ENCODE peak calls at places on chromosomes 4 and X, in five cellular contexts. V is mammary epithelial cell, Y is cardiac muscle cell, M is IMR-90, B is psoas muscle. R is an unnamed sample. For H3K4me1, the result is how much of the 10 kb centered on the place peaks cover.

GRCh38 chrX:55342533-55343501 is 78.1 kb upstream of the PAGE3 start:
- DNase-seq in M (no peak), B (no peak), Y (peak), V (peak), R (no peak)

GRCh38 chr4:145735330-145735638 is 55.3 kb downstream of the C4orf51 start:
- DNase-seq in Y (peak), B (no peak), V (peak), M (peak), R (no peak)

GRCh38 chr4:2871911-2872310 is 28.3 kb downstream of the ADD1 start:
- DNase-seq in M (no peak), Y (no peak), V (no peak), B (no peak), R (no peak)

GRCh38 chr4:143773998-143774898 is 73.8 kb upstream of the FREM3 start:
- DNase-seq in Y (peak), B (no peak), M (peak), V (peak), R (no peak)

GRCh38 chr4:37584087-37584486 is 102.1 kb downstream of the RELL1 start:
- DNase-seq in Y (no peak), V (no peak), B (no peak), M (no peak), R (no peak)

GRCh38 chr4:68218044-68218443 is 27.4 kb downstream of the TMPRSS11B start:
- DNase-seq in Y (no peak), B (no peak), M (no peak), V (peak), R (no peak)

GRCh38 chr4:71752383-71753042 is 31.4 kb downstream of the GC start:
- DNase-seq in Y (no peak), B (no peak), M (no peak), V (no peak), R (no peak)

GRCh38 chr4:181548873-181549541 is 694.2 kb upstream of the TENM3 start:
- DNase-seq in Y (peak), B (no peak), M (peak), V (peak), R (no peak)

GRCh38 chrX:119541188-119541587 is 24.0 kb downstream of the STEEP1 start:
- DNase-seq in Y (peak), V (no peak), M (peak), B (no peak), R (no peak)

GRCh38 chr4:157918036-157918832 is 254.6 kb downstream of the GASK1B start:
- DNase-seq in Y (no peak), V (no peak), M (no peak), B (no peak), R (no peak)

GRCh38 chrX:29580560-29580959 is 634.8 kb upstream of the MAGEB2 start:
- DNase-seq in V (no peak), Y (no peak), M (no peak), B (no peak), R (no peak)

GRCh38 chr4:126583509-126583908 is 1049.2 kb upstream of the INTU start:
- DNase-seq in Y (peak), V (peak), M (peak), B (no peak), R (no peak)

GRCh38 chr4:77994194-77994721 is 62.9 kb upstream of the FRAS1 start:
- DNase-seq in B (no peak), V (peak), Y (peak), M (peak), R (no peak)

GRCh38 chrX:74613350-74614192 is 853 bp downstream of the RLIM start:
- DNase-seq in V (peak), B (no peak), M (peak), Y (peak), R (no peak)

GRCh38 chr4:117771647-117772337 is 262.5 kb upstream of the NDST3 start:
- DNase-seq in M (no peak), Y (no peak), B (no peak), V (no peak), R (no peak)

GRCh38 chrX:43316161-43316560 is 339.9 kb upstream of the MAOA start:
- DNase-seq in V (no peak), B (no peak), M (no peak), Y (no peak), R (no peak)

GRCh38 chr4:142282870-142283431 is 563.1 kb downstream of the INPP4B start:
- DNase-seq in B (no peak), Y (peak), V (no peak), M (no peak), R (no peak)

GRCh38 chr4:99856166-99856565 is 38.1 kb downstream of the LAMTOR3 start:
- DNase-seq in Y (peak), V (peak), B (no peak), M (peak), R (no peak)

GRCh38 chrX:110412971-110413726 is 54.5 kb downstream of the RTL9 start:
- DNase-seq in B (peak), M (peak), V (peak), Y (peak), R (peak)

GRCh38 chrX:128020701-128021100 is 31.5 kb downstream of the ACTRT1 start:
- DNase-seq in V (peak), M (peak), B (no peak), Y (peak), R (no peak)

GRCh38 chr4:56042225-56042624 is 93.5 kb downstream of the CEP135 start:
- DNase-seq in M (no peak), Y (no peak), V (no peak), B (no peak), R (no peak)

GRCh38 chr4:7844247-7844991 is 95.2 kb downstream of the AFAP1 start:
- DNase-seq in B (peak), M (peak), V (peak), Y (peak), R (peak)

GRCh38 chr4:168257663-168258235 is 60.8 kb downstream of the DDX60 start:
- DNase-seq in V (no peak), M (no peak), B (no peak), Y (no peak), R (no peak)

GRCh38 chr4:121792966-121793365 is 8.2 kb upstream of the EXOSC9 start:
- DNase-seq in V (peak), M (no peak), B (no peak), Y (no peak), R (no peak)

GRCh38 chrX:134388161-134389109 is 71.5 kb upstream of the HPRT1 start:
- DNase-seq in B (no peak), Y (no peak), V (no peak), M (no peak), R (no peak)

GRCh38 chr4:179695175-179695574 is 2252.9 kb upstream of the AGA start:
- DNase-seq in B (no peak), V (peak), M (peak), Y (peak), R (no peak)

GRCh38 chrX:17878028-17878670 is 17.1 kb upstream of the RAI2 start:
- DNase-seq in Y (no peak), V (peak), M (no peak), B (no peak), R (no peak)

GRCh38 chr4:8900588-8900987 is 28.9 kb upstream of the HMX1 start:
- DNase-seq in V (no peak), Y (no peak), M (no peak), B (no peak), R (no peak)

GRCh38 chrX:18617351-18617750 is 54.6 kb downstream of the RS1 start:
- DNase-seq in B (no peak), Y (peak), M (peak), V (peak), R (no peak)

GRCh38 chr4:186146443-186146842 is 41.9 kb downstream of the FAM149A start:
- DNase-seq in V (no peak), Y (no peak), M (no peak), B (no peak), R (no peak)

GRCh38 chr4:186148335-186148975 is 42.9 kb upstream of the CYP4V2 start:
- DNase-seq in B (no peak), Y (no peak), M (no peak), V (no peak), R (no peak)

GRCh38 chr4:186150926-186151325 is 40.4 kb upstream of the CYP4V2 start:
- DNase-seq in B (no peak), Y (no peak), M (no peak), V (no peak), R (no peak)

GRCh38 chr4:186151499-186151898 is 39.9 kb upstream of the CYP4V2 start:
- DNase-seq in B (no peak), M (no peak), Y (no peak), V (no peak), R (no peak)

GRCh38 chr4:186149872-186150271 is 41.5 kb upstream of the CYP4V2 start:
- DNase-seq in V (no peak), M (no peak), B (peak), Y (peak), R (peak)
- TF ChIP-seq CTCF in V (peak), M (no peak), B (no peak), Y (peak), R (no peak)

GRCh38 chrX:72124540-72125201 is 7.0 kb downstream of the RTL5 start:
- DNase-seq in M (no peak), Y (no peak), B (no peak), V (no peak), R (no peak)

GRCh38 chrX:72126539-72127140 is 5.1 kb downstream of the RTL5 start:
- DNase-seq in V (peak), Y (peak), M (peak), B (peak), R (peak)

GRCh38 chrX:72125331-72126047 is 6.2 kb downstream of the RTL5 start:
- DNase-seq in Y (no peak), M (no peak), V (no peak), B (no peak), R (peak)

GRCh38 chrX:72127332-72127731 is 4.4 kb downstream of the RTL5 start:
- DNase-seq in V (no peak), Y (no peak), B (no peak), M (no peak), R (no peak)

DNA sequence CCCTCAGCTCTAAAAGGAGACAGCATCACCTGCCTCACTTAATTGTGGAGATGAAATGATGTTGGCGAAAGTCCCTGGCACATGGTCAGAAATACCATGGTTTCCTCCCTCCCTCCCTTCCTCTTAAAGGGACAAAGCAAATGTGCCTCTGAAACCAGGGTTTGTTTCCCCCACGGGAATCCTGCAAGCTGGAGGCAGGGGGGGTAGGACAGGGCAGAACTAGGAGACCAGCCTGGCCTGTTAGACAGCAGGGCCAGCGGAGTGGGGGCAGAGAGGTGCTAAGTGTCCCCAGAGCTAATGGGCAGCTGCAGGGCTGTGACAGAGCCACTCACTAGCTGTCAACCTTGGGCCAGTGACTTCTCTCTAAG is 5.7 kb downstream of the RTL5 start:
- DNase-seq in Y (peak), B (no peak), V (peak), M (no peak), R (peak)
- H3K4me1 ChIP-seq in Y (under half), B (under half), V (under half), M (under half), R (under half)

GRCh38 chr4:86484241-86484640 is 109.9 kb upstream of the PTPN13 start:
- DNase-seq in M (no peak), B (no peak), V (no peak), Y (no peak), R (no peak)

GRCh38 chr4:86487738-86488137 is 106.4 kb upstream of the PTPN13 start:
- DNase-seq in M (no peak), V (no peak), Y (no peak), B (no peak), R (no peak)

GRCh38 chr4:86481429-86481828 is 112.7 kb upstream of the PTPN13 start:
- DNase-seq in M (no peak), Y (no peak), B (no peak), V (no peak), R (no peak)

GRCh38 chr4:86482296-86482695 is 111.8 kb upstream of the PTPN13 start:
- DNase-seq in M (no peak), B (no peak), V (no peak), Y (no peak), R (no peak)

GRCh38 chr4:86482851-86483490 is 111.1 kb upstream of the PTPN13 start:
- DNase-seq in V (no peak), M (no peak), Y (peak), B (no peak), R (no peak)
- TF ChIP-seq CTCF in V (peak), M (peak), Y (peak), B (no peak), R (no peak)

GRCh38 chr4:183812567-183812966 is 92.5 kb upstream of the STOX2 start:
- DNase-seq in Y (no peak), M (no peak), V (no peak), B (no peak), R (no peak)

GRCh38 chr4:183807420-183808101 is 97.5 kb upstream of the STOX2 start:
- DNase-seq in Y (no peak), M (no peak), V (no peak), B (no peak), R (no peak)

GRCh38 chr4:183806341-183806740 is 98.8 kb upstream of the STOX2 start:
- DNase-seq in Y (no peak), B (no peak), M (no peak), V (no peak), R (no peak)

GRCh38 chr4:183808102-183808466 is 97.0 kb upstream of the STOX2 start:
- DNase-seq in M (no peak), V (no peak), B (no peak), Y (no peak), R (no peak)
- H3K4me1 ChIP-seq in M (under half), V (under half), B (under half), Y (under half), R (under half)

R was measured in ovary.